ENCODE peak calls at places on chromosomes 3 and 15, in ten cellular contexts. A is activated effector memory CD4-positive, alpha-beta T cell treated with anti-CD3 and anti-CD28 coated beads, Interleukin-2, amount 50 U/mL, for 16 hours; G is NCI-H1417 treated with DMSO at 0.1 percent for 48 hours; P is GM19239; Y is GM13976; D is CD4-positive, alpha-beta T cell; I is left cardiac atrium; L is GM06990; T is AG10803; W is AG20443. N is an unnamed sample.

GRCh38 chr3:69649713-69650419 is 89.4 kb upstream of the MITF start:
- DNase-seq in A (no peak), G (no peak), P (no peak), Y (no peak), D (no peak), I (no peak), L (no peak), T (no peak), W (no peak), N (no peak)

GRCh38 chr3:156768390-156768789 is 57.8 kb upstream of the LEKR1 start:
- DNase-seq in A (no peak), G (no peak), P (no peak), Y (no peak), D (no peak), I (no peak), L (no peak), T (no peak), W (no peak), N (no peak)

GRCh38 chr3:124263168-124263567 is 271.2 kb upstream of the ROPN1 start:
- DNase-seq in A (no peak), G (no peak), P (no peak), Y (no peak), D (no peak), I (no peak), L (no peak), T (peak), W (peak), N (peak)

GRCh38 chr3:117618462-117618861 is 908.9 kb downstream of the TUSC7 start:
- DNase-seq in A (no peak), G (no peak), P (no peak), Y (no peak), D (no peak), I (no peak), L (no peak), T (no peak), W (no peak), N (no peak)

GRCh38 chr3:192916455-192917257 is 1.0 kb downstream of the MB21D2 start:
- DNase-seq in A (peak), G (peak), P (no peak), Y (peak), D (no peak), I (peak), L (peak), T (peak), W (peak), N (no peak)

GRCh38 chr3:189258261-189258660 is 86.5 kb downstream of the TPRG1 start:
- DNase-seq in A (no peak), G (no peak), P (no peak), Y (no peak), D (no peak), I (no peak), L (no peak), T (no peak), W (no peak), N (no peak)

GRCh38 chr15:70783610-70784021 is 20.3 kb upstream of the UACA start:
- DNase-seq in A (no peak), G (no peak), P (no peak), Y (no peak), D (no peak), I (no peak), L (no peak), T (peak), W (no peak), N (no peak)

GRCh38 chr3:16186565-16186964 is 12.1 kb downstream of the GALNT15 start:
- DNase-seq in A (no peak), G (no peak), P (no peak), Y (no peak), D (no peak), I (no peak), L (no peak), T (no peak), W (no peak), N (no peak)

GRCh38 chr3:86991840-86992430 is 986 bp upstream of the VGLL3 start:
- DNase-seq in A (no peak), G (no peak), P (no peak), Y (no peak), D (no peak), I (no peak), L (no peak), T (no peak), W (no peak), N (no peak)

GRCh38 chr3:49859576-49860305 is 3.4 kb upstream of the TRAIP start:
- DNase-seq in A (no peak), G (no peak), P (no peak), Y (no peak), D (no peak), I (no peak), L (no peak), T (no peak), W (no peak), N (no peak)

GRCh38 chr15:94416829-94417228 is 185.5 kb downstream of the MCTP2 start:
- DNase-seq in A (no peak), G (no peak), P (no peak), Y (no peak), D (no peak), I (no peak), L (no peak), T (no peak), W (no peak), N (no peak)

GRCh38 chr3:159852821-159853505 is 135.7 kb upstream of the IL12A start:
- DNase-seq in A (no peak), G (no peak), P (no peak), Y (no peak), D (no peak), I (peak), L (no peak), T (peak), W (peak), N (no peak)

GRCh38 chr15:73584699-73585420 is 48.3 kb downstream of the NPTN start:
- DNase-seq in A (no peak), G (no peak), P (no peak), Y (no peak), D (no peak), I (no peak), L (no peak), T (peak), W (no peak), N (no peak)

GRCh38 chr15:70578196-70578595 is 185.2 kb downstream of the UACA start:
- DNase-seq in A (no peak), G (no peak), P (no peak), Y (no peak), D (no peak), I (no peak), L (no peak), T (no peak), W (no peak), N (no peak)

GRCh38 chr3:180184806-180185205 is 148.1 kb upstream of the PEX5L start:
- DNase-seq in A (no peak), G (no peak), P (no peak), Y (no peak), D (no peak), I (no peak), L (no peak), T (peak), W (no peak), N (peak)

GRCh38 chr15:85769182-85769900 is 25.4 kb downstream of the KLHL25 start:
- DNase-seq in A (no peak), G (no peak), P (no peak), Y (no peak), D (no peak), I (no peak), L (no peak), T (no peak), W (no peak), N (no peak)

GRCh38 chr3:154779571-154779970 is 300.5 kb upstream of the MME start:
- DNase-seq in A (no peak), G (no peak), P (no peak), Y (no peak), D (no peak), I (no peak), L (no peak), T (peak), W (peak), N (no peak)

GRCh38 chr15:52936489-52936888 is 146.4 kb upstream of the ONECUT1 start:
- DNase-seq in A (no peak), G (no peak), P (no peak), Y (no peak), D (no peak), I (no peak), L (no peak), T (no peak), W (no peak), N (no peak)

GRCh38 chr3:122774564-122774963 is 19.1 kb downstream of the HSPBAP1 start:
- DNase-seq in A (no peak), G (no peak), P (no peak), Y (peak), D (no peak), I (no peak), L (no peak), T (peak), W (peak), N (no peak)

GRCh38 chr15:86634992-86635608 is 555.4 kb downstream of the AGBL1 start:
- DNase-seq in A (no peak), G (no peak), P (no peak), Y (no peak), D (no peak), I (no peak), L (no peak), T (no peak), W (no peak), N (no peak)

GRCh38 chr15:65054333-65055200 is 9.4 kb downstream of the SLC51B start:
- DNase-seq in A (peak), G (no peak), P (peak), Y (peak), D (peak), I (peak), L (peak), T (peak), W (peak), N (peak)

GRCh38 chr3:55571913-55572312 is 84.8 kb upstream of the WNT5A start:
- DNase-seq in A (no peak), G (no peak), P (no peak), Y (no peak), D (no peak), I (peak), L (no peak), T (peak), W (peak), N (no peak)